ENCODE peak calls at places on chromosomes 1 and 21, in four cellular contexts. I, U, N and R are unnamed samples.

GRCh38 chr21:26800001-26800400 is 45.2 kb downstream of the ADAMTS1 start:
- DNase-seq in I (no peak), U (peak; percentile 65), N (peak; percentile 46), R (no peak)

GRCh38 chr1:64505944-64506658 is 36.2 kb downstream of the CACHD1 start:
- DNase-seq in I (no peak), U (no peak), N (no peak), R (no peak)

GRCh38 chr1:205849619-205850355 is at the start of gene PM20D1:
- DNase-seq in I (peak; percentile 29), U (peak; percentile 79), N (peak; percentile 78), R (peak; percentile 53)

GRCh38 chr1:6870086-6870485 is 84.8 kb downstream of the CAMTA1 start:
- DNase-seq in I (no peak), U (no peak), N (peak; percentile 33), R (no peak)

GRCh38 chr1:175220853-175221547 is 28.4 kb upstream of the KIAA0040 start:
- DNase-seq in I (no peak), U (no peak), N (peak; percentile 4), R (no peak)

GRCh38 chr1:27643626-27644368 is 8.8 kb upstream of the FGR start:
- DNase-seq in I (no peak), U (no peak), N (peak; percentile 61), R (no peak)

GRCh38 chr1:209404577-209404976 is 178.9 kb upstream of the CAMK1G start:
- DNase-seq in I (no peak), U (no peak), N (no peak), R (no peak)

GRCh38 chr1:181062800-181063428 is 25.6 kb upstream of the IER5 start:
- DNase-seq in I (no peak), U (no peak), N (peak; percentile 67), R (no peak)

GRCh38 chr21:22791986-22792560 is 1793.9 kb downstream of the NCAM2 start:
- DNase-seq in I (no peak), U (no peak), N (peak; percentile 65), R (no peak)

GRCh38 chr21:42797522-42797921 is 81.8 kb downstream of the WDR4 start:
- DNase-seq in I (no peak), U (no peak), N (no peak), R (no peak)

GRCh38 chr1:14924455-14925325 is 228.9 kb upstream of the TMEM51 start:
- DNase-seq in I (no peak), U (peak; percentile 79), N (peak; percentile 50), R (no peak)

GRCh38 chr1:42748021-42748420 is 8.0 kb upstream of the CLDN19 start:
- DNase-seq in I (no peak), U (no peak), N (no peak), R (no peak)

GRCh38 chr1:44417351-44418021 is 12.4 kb downstream of the RNF220 start:
- DNase-seq in I (no peak), U (no peak), N (no peak), R (no peak)

GRCh38 chr1:110524311-110525249 is 5.6 kb upstream of the KCNA10 start:
- DNase-seq in I (peak; percentile 58), U (no peak), N (peak; percentile 48), R (no peak)

GRCh38 chr1:63821650-63822049 is 47.8 kb downstream of the ROR1 start:
- DNase-seq in I (no peak), U (no peak), N (peak; percentile 79), R (no peak)

GRCh38 chr1:92446990-92447681 is 39.6 kb downstream of the GFI1 start:
- DNase-seq in I (no peak), U (no peak), N (peak; percentile 12), R (no peak)

GRCh38 chr1:244100691-244101453 is 49.8 kb downstream of the ZBTB18 start:
- DNase-seq in I (no peak), U (no peak), N (peak; percentile 30), R (no peak)

GRCh38 chr1:83815348-83815747 is 183.6 kb downstream of the TTLL7 start:
- DNase-seq in I (no peak), U (no peak), N (peak; percentile 94), R (no peak)

GRCh38 chr1:188723332-188724020 is 1754.2 kb downstream of the BRINP3 start:
- DNase-seq in I (no peak), U (no peak), N (no peak), R (no peak)

GRCh38 chr1:169676001-169676400 is 35.4 kb downstream of the SELL start:
- DNase-seq in I (no peak), U (no peak), N (peak; percentile 30), R (no peak)

GRCh38 chr1:177256153-177256814 is 85.5 kb downstream of the BRINP2 start:
- DNase-seq in I (peak; percentile 55), U (peak; percentile 79), N (peak; percentile 99), R (no peak)

GRCh38 chr1:104617474-104617873 is 867.8 kb downstream of the AMY1C start:
- DNase-seq in I (no peak), U (no peak), N (no peak), R (no peak)

GRCh38 chr1:81702079-81702715 is 98.5 kb upstream of the ADGRL2 start:
- DNase-seq in I (no peak), U (no peak), N (no peak), R (no peak)

GRCh38 chr1:230458509-230458908 is 32.4 kb upstream of the PGBD5 start:
- DNase-seq in I (no peak), U (no peak), N (peak; percentile 2), R (no peak)

GRCh38 chr1:230459463-230459862 is 33.3 kb upstream of the PGBD5 start:
- DNase-seq in I (no peak), U (no peak), N (peak; percentile 12), R (no peak)

GRCh38 chr1:230453377-230453776 is 27.2 kb upstream of the PGBD5 start:
- DNase-seq in I (no peak), U (no peak), N (no peak), R (no peak)

GRCh38 chr1:230456478-230456877 is 30.3 kb upstream of the PGBD5 start:
- DNase-seq in I (no peak), U (no peak), N (no peak), R (no peak)
- H3K4me3 ChIP-seq in I (no peak overlapping the region), U (no peak overlapping the region), N (no peak overlapping the region), R (no peak overlapping the region)

DNA sequence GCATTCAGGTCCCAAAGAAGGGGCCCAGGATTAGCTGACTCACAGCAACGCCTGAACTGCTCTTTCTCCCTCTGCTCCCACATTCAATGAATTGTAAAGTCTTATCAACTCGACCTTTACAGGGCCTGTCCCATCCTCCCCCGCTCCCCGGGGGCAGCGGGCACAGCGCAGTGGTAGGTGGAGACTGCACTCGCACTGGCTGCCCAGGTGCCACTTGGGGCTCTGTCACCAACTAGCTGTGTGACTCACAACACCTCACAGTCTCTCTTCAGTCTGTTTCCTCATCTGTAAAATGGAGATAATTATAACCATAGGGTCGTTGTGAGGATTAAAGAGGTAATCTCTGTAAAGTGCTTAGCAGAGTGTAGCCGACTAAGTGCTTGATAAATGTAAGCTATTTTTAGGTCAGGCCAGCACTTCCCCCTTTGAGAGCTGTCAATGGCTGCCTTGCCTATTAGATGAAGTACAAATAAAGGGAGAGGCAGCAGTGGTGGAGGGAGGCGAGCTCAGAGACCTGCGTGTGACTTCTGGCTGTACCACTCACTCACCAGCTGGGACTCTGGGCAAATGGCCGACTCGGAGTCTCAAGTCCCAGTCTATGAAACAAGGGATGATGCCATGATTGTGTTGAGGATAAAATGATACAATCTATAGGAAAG is 681 bp upstream of the MYBPHL start:
- DNase-seq in I (no peak), U (no peak), N (peak; percentile 18), R (no peak)
- H3K9me3 ChIP-seq in I (no peaks in the 10 kb centered on the region), U (no peaks in the 10 kb centered on the region), N (no peaks in the 10 kb centered on the region), R (no peaks in the 10 kb centered on the region)

GRCh38 chr21:29885491-29885890 is 54.3 kb downstream of the GRIK1 start:
- DNase-seq in I (no peak), U (no peak), N (no peak), R (no peak)
- H3K27ac ChIP-seq in I (no peak overlapping the region), U (no peak overlapping the region), N (no peak overlapping the region), R (no peak overlapping the region)

GRCh38 chr1:23636009-23636408 is 55.6 kb upstream of the RPL11 start:
- DNase-seq in I (no peak), U (no peak), N (no peak), R (no peak)

GRCh38 chr1:23632479-23633160 is 59.0 kb upstream of the RPL11 start:
- DNase-seq in I (no peak), U (no peak), N (no peak), R (no peak)

GRCh38 chr1:23638188-23638619 is 53.4 kb upstream of the RPL11 start:
- DNase-seq in I (no peak), U (no peak), N (no peak), R (no peak)

GRCh38 chr1:23634518-23634839 is 57.1 kb upstream of the RPL11 start:
- DNase-seq in I (no peak), U (no peak), N (no peak), R (no peak)

GRCh38 chr1:23634840-23635642 is 56.6 kb upstream of the RPL11 start:
- DNase-seq in I (no peak), U (peak; percentile 77), N (peak; percentile 81), R (peak; percentile 37)
- H3K4me3 ChIP-seq in I (no peak overlapping the region), U (peak overlapping the region; percentile 55), N (peak overlapping the region; percentile 63), R (peak overlapping the region; percentile 85)

DNA sequence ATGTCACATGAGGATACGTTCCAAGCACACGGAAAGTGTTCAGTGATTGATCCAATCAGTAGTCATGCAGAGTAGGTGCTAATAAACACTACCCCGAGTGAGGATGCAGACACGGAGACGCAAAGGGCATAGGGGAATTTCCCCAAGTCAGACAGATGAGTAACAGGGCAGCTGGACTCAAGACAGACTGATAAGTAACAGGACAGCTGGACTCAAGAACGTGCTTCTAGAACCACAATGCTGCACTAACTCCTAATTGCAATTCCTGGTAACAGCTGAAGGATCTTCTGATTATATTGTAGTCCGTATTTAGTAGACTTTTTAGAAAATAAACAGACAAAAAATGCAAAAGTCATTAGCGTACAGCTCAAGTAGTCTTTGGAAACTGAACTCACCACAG is 1.9 kb upstream of the OR2T10 start:
- DNase-seq in I (no peak), U (no peak), N (no peak), R (no peak)
- H3K9me3 ChIP-seq in I (peaks cover 3% of the 10 kb centered on the region), U (no peaks in the 10 kb centered on the region), N (no peaks in the 10 kb centered on the region), R (no peaks in the 10 kb centered on the region)

GRCh38 chr1:21509351-21510112 is at the start of gene ALPL:
- DNase-seq in I (no peak), U (no peak), N (no peak), R (no peak)

GRCh38 chr1:21510113-21510493 is 880 bp downstream of the ALPL start:
- DNase-seq in I (no peak), U (no peak), N (no peak), R (no peak)

GRCh38 chr1:21511579-21512522 is 2.6 kb downstream of the ALPL start:
- DNase-seq in I (no peak), U (peak; percentile 81), N (peak; percentile 97), R (no peak)

GRCh38 chr1:21508580-21509350 is 458 bp upstream of the ALPL start:
- DNase-seq in I (peak; percentile 71), U (no peak), N (peak; percentile 43), R (no peak)

GRCh38 chr1:21510885-21511578 is 1.8 kb downstream of the ALPL start:
- DNase-seq in I (no peak), U (no peak), N (no peak), R (no peak)
- H3K27ac ChIP-seq in I (no peak overlapping the region), U (no peak overlapping the region), N (no peak overlapping the region), R (no peak overlapping the region)